ENCODE peak calls at places on chromosomes 16 and 17, in four cellular contexts. One of them, this sample, is unnamed.

GRCh38 chr17:57256708-57257112 is 387 bp downstream of the MSI2 start:
- DNase-seq in left lung: peak; percentile 37
- DNase-seq in Peyer's patch: no peak
- DNase-seq in adrenal gland: peak; percentile 62
- DNase-seq in this sample: no peak

GRCh38 chr17:79630821-79631639 is 20.2 kb upstream of the RBFOX3 start:
- DNase-seq in adrenal gland: no peak
- DNase-seq in left lung: peak; percentile 22
- DNase-seq in Peyer's patch: peak; percentile 26
- DNase-seq in this sample: no peak

GRCh38 chr16:22186517-22186916 is 19.6 kb upstream of the EEF2K start:
- DNase-seq in Peyer's patch: no peak
- DNase-seq in left lung: no peak
- DNase-seq in adrenal gland: no peak
- DNase-seq in this sample: no peak

GRCh38 chr17:77504652-77505459 is 364.1 kb downstream of the SEC14L1 start:
- DNase-seq in adrenal gland: no peak
- DNase-seq in Peyer's patch: no peak
- DNase-seq in left lung: no peak
- DNase-seq in this sample: no peak

GRCh38 chr16:25045696-25046381 is 30.7 kb upstream of the ARHGAP17 start:
- DNase-seq in adrenal gland: no peak
- DNase-seq in Peyer's patch: no peak
- DNase-seq in left lung: no peak
- DNase-seq in this sample: no peak

GRCh38 chr17:1949754-1950153 is 75.4 kb downstream of the RTN4RL1 start:
- DNase-seq in adrenal gland: no peak
- DNase-seq in left lung: no peak
- DNase-seq in Peyer's patch: no peak
- DNase-seq in this sample: no peak

GRCh38 chr16:23504453-23505179 is 5.7 kb downstream of the GGA2 start:
- DNase-seq in left lung: peak; percentile 80
- DNase-seq in Peyer's patch: no peak
- DNase-seq in adrenal gland: peak; percentile 72
- DNase-seq in this sample: peak; percentile 54

GRCh38 chr16:48525201-48526057 is 84.6 kb downstream of the N4BP1 start:
- DNase-seq in adrenal gland: no peak
- DNase-seq in Peyer's patch: no peak
- DNase-seq in left lung: peak; percentile 26
- DNase-seq in this sample: no peak

GRCh38 chr17:39729280-39729851 is 966 bp downstream of the MIEN1 start:
- DNase-seq in adrenal gland: no peak
- DNase-seq in Peyer's patch: no peak
- DNase-seq in left lung: no peak
- DNase-seq in this sample: no peak

GRCh38 chr16:84597518-84598390 is 20.1 kb downstream of the COTL1 start:
- DNase-seq in adrenal gland: no peak
- DNase-seq in Peyer's patch: no peak
- DNase-seq in left lung: peak; percentile 56
- DNase-seq in this sample: no peak

GRCh38 chr16:6602401-6602800 is 730.2 kb upstream of the RBFOX1 start:
- DNase-seq in Peyer's patch: no peak
- DNase-seq in adrenal gland: no peak
- DNase-seq in left lung: no peak
- DNase-seq in this sample: no peak

GRCh38 chr17:40358323-40359038 is 6.1 kb downstream of the GJD3 start:
- DNase-seq in adrenal gland: peak; percentile 95
- DNase-seq in Peyer's patch: peak; percentile 91
- DNase-seq in left lung: peak; percentile 89
- DNase-seq in this sample: peak; percentile 67

GRCh38 chr16:67296422-67296821 is 17.1 kb downstream of the PLEKHG4 start:
- DNase-seq in left lung: no peak
- DNase-seq in Peyer's patch: no peak
- DNase-seq in adrenal gland: no peak
- DNase-seq in this sample: no peak

GRCh38 chr17:35735036-35735805 is 3.8 kb downstream of the RASL10B start:
- DNase-seq in Peyer's patch: no peak
- DNase-seq in adrenal gland: no peak
- DNase-seq in left lung: no peak
- DNase-seq in this sample: no peak

GRCh38 chr16:85301171-85301690 is 189.0 kb upstream of the CIBAR2 start:
- DNase-seq in left lung: no peak
- DNase-seq in Peyer's patch: no peak
- DNase-seq in adrenal gland: no peak
- DNase-seq in this sample: no peak

GRCh38 chr17:74776990-74777389 is 845 bp upstream of the NAT9 start:
- DNase-seq in adrenal gland: no peak
- DNase-seq in left lung: no peak
- DNase-seq in Peyer's patch: no peak
- DNase-seq in this sample: no peak

GRCh38 chr17:19376799-19377198 is 1.5 kb upstream of the MAPK7 start:
- DNase-seq in left lung: peak; percentile 15
- DNase-seq in adrenal gland: peak; percentile 20
- DNase-seq in Peyer's patch: no peak
- DNase-seq in this sample: no peak

GRCh38 chr16:9380221-9380620 is 288.8 kb downstream of the HAPSTR1 start:
- DNase-seq in left lung: no peak
- DNase-seq in Peyer's patch: no peak
- DNase-seq in adrenal gland: no peak
- DNase-seq in this sample: no peak

GRCh38 chr16:76665571-76666275 is 388.5 kb downstream of the CNTNAP4 start:
- DNase-seq in left lung: no peak
- DNase-seq in adrenal gland: no peak
- DNase-seq in Peyer's patch: no peak
- DNase-seq in this sample: no peak

GRCh38 chr17:12078791-12079190 is 58.1 kb downstream of the MAP2K4 start:
- DNase-seq in Peyer's patch: no peak
- DNase-seq in left lung: no peak
- DNase-seq in adrenal gland: no peak
- DNase-seq in this sample: peak; percentile 24

DNA sequence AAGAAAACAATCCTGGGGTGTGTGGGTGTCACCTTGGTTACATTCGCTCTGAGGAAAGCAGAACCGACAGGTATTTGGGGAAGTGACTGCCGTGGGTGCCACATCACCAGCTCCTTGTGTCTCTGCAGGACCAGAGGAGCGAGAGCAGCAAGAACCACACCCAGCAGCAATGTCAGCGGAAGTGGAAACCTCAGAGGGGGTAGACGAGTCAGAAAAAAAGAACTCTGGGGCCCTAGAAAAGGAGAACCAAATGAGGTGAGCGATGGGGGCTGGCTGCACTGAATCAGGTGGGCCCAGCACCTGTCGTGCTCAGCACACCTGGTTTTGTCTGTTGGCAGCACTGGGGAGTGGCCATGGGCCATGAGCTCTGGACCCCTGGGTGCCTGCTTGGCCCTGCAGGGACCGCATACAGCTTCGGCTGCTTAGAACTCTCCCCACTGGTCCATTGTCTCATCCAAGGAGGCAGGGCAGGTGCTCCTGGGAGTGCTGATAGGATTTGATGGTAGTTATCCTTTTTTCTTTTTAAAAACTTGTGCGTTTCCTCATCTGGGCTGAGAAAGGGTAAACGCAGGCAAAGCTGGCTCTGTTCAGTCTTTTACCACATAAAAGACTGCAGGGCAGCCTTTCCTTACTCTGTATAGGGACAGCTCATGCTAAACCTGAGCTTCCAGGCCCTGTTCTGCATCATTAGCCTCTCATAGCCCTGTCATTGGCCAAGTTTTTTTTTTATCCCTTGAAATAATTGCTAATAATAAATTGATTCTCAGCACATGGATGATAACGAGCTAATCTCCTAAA is 29.4 kb downstream of the HMOX2 start:
- DNase-seq in adrenal gland: no peak
- DNase-seq in Peyer's patch: no peak
- DNase-seq in left lung: peak; percentile 72
- DNase-seq in this sample: no peak
- H3K27ac ChIP-seq in adrenal gland: no peak overlapping the region
- H3K27ac ChIP-seq in Peyer's patch: peak overlapping the region; percentile 82
- H3K27ac ChIP-seq in left lung: peak overlapping the region; percentile 79
- H3K27ac ChIP-seq in this sample: no peak overlapping the region

GRCh38 chr16:35150805-35151312 is 1691.4 kb downstream of the TP53TG3F start:
- DNase-seq in adrenal gland: no peak
- DNase-seq in left lung: no peak
- DNase-seq in Peyer's patch: no peak
- DNase-seq in this sample: no peak

GRCh38 chr16:35149550-35149949 is 1690.1 kb downstream of the TP53TG3F start:
- DNase-seq in Peyer's patch: no peak
- DNase-seq in adrenal gland: no peak
- DNase-seq in left lung: no peak
- DNase-seq in this sample: no peak

GRCh38 chr16:35148748-35149147 is 1689.3 kb downstream of the TP53TG3F start:
- DNase-seq in Peyer's patch: no peak
- DNase-seq in adrenal gland: no peak
- DNase-seq in left lung: no peak
- DNase-seq in this sample: no peak

GRCh38 chr16:35154627-35155026 is 1695.2 kb downstream of the TP53TG3F start:
- DNase-seq in Peyer's patch: no peak
- DNase-seq in left lung: no peak
- DNase-seq in adrenal gland: no peak
- DNase-seq in this sample: no peak

DNA sequence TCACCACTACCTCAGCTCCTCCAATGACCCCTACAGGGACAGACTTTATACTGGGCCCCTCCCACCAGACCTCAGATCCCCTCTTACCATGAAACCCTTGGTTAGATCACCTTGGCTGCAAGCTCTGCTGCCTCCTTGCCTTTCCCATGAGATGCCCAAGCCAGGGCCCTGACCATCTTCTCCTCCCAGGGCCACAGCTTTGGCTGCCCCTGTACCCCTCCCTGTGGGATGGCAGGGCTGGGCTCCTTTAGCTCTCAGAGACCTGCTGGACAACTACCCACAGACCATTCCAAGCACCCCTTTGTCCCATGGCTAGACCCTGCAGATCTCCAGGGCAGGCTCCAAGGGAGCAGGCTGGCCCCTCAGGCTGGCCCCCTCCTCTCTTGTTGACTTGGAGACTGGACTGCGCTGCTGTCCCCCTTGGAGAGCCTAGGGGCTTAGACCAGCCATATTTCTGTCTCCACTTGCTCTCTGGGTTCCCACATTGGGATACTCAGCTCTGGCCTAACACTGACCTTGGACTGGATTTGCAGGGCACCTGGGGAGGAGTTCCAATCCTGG is 1692.7 kb downstream of the TP53TG3F start:
- DNase-seq in Peyer's patch: no peak
- DNase-seq in adrenal gland: no peak
- DNase-seq in left lung: no peak
- DNase-seq in this sample: no peak
- H3K9me3 ChIP-seq in Peyer's patch: no peaks in the 10 kb centered on the region
- H3K9me3 ChIP-seq in adrenal gland: no peaks in the 10 kb centered on the region
- H3K9me3 ChIP-seq in left lung: no peaks in the 10 kb centered on the region
- H3K9me3 ChIP-seq in this sample: peaks cover 63% of the 10 kb centered on the region

GRCh38 chr17:61251939-61252865 is 147.4 kb upstream of the TBX2 start:
- DNase-seq in left lung: peak; percentile 94
- DNase-seq in Peyer's patch: peak; percentile 76
- DNase-seq in adrenal gland: peak; percentile 94
- DNase-seq in this sample: peak; percentile 99

GRCh38 chr17:61250335-61250890 is 149.2 kb upstream of the TBX2 start:
- DNase-seq in adrenal gland: no peak
- DNase-seq in Peyer's patch: no peak
- DNase-seq in left lung: no peak
- DNase-seq in this sample: no peak

GRCh38 chr17:61247438-61247837 is 152.2 kb upstream of the TBX2 start:
- DNase-seq in Peyer's patch: no peak
- DNase-seq in left lung: no peak
- DNase-seq in adrenal gland: no peak
- DNase-seq in this sample: no peak

GRCh38 chr17:61248399-61248798 is 151.2 kb upstream of the TBX2 start:
- DNase-seq in adrenal gland: peak; percentile 26
- DNase-seq in left lung: no peak
- DNase-seq in Peyer's patch: no peak
- DNase-seq in this sample: no peak

DNA sequence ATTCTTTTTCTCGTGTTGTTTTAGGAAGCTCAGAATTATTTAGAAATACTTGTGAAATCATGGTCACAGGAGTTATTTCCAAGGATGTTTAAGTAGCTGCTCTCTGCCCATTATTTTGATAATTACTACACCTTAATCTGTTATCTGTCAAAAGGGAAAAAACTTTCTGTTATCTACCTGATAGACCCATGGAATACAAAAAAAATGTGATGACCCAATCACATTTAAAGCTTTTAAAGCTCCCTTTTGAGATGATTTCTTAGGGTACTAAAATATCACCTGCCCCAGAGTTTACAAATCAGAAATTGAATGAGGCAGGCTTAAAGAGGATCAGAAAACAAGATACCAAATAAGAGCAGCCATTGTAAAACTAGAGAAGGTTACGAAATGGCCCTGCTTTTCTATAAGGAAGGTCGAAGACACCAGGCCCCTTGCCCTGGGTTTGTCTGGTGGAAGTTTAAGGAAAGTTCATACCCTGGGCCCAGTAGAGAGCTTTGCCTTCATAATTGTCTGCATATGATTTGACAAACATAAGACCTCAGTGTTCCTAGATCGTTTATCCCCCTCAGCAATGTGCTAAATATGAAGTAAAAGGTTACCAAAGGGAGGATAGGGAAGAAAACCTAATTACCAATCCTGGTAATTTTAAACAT is 149.9 kb upstream of the TBX2 start:
- DNase-seq in Peyer's patch: no peak
- DNase-seq in left lung: no peak
- DNase-seq in adrenal gland: no peak
- DNase-seq in this sample: no peak
- TF ChIP-seq CTCF in Peyer's patch: no peak
- TF ChIP-seq CTCF in left lung: no peak
- TF ChIP-seq CTCF in adrenal gland: no peak
- TF ChIP-seq CTCF in this sample: no peak

GRCh38 chr17:8628172-8628571 is 2.4 kb downstream of the MYH10 start:
- DNase-seq in adrenal gland: no peak
- DNase-seq in left lung: no peak
- DNase-seq in Peyer's patch: no peak
- DNase-seq in this sample: no peak

GRCh38 chr17:8630802-8631553 is 453 bp upstream of the MYH10 start:
- DNase-seq in left lung: peak; percentile 99
- DNase-seq in Peyer's patch: peak; percentile 91
- DNase-seq in adrenal gland: peak; percentile 98
- DNase-seq in this sample: peak; percentile 100

GRCh38 chr17:8630227-8630801 is at the start of gene MYH10:
- DNase-seq in adrenal gland: peak; percentile 29
- DNase-seq in left lung: no peak
- DNase-seq in Peyer's patch: peak; percentile 48
- DNase-seq in this sample: no peak

GRCh38 chr17:8629371-8630226 is 926 bp downstream of the MYH10 start:
- DNase-seq in adrenal gland: peak; percentile 43
- DNase-seq in Peyer's patch: peak; percentile 50
- DNase-seq in left lung: no peak
- DNase-seq in this sample: no peak

DNA sequence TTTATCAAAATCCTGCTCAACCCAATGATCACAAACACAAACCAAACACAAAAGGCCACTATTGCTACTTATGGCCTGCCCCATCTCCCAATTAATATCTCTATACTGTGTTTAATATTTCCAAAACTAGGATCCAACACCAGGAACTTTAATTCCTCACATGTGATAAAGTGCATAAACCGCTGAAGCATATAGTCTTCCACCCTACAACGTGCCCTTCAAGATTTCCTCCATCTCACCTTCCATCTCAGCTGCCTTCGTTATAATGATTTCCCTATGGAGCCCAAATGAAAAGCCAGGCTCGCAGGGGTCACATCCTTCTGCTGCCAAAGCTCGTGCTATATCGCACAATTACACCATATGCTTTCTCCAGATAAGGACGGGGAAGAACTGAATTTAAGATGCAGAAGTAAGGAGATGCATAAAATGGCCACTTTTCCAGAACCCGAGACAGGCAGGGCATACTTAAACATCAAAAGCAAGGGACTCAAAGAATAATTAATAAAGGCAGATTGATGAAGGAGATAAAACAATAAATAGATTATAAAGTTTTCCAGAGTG is 1.8 kb downstream of the MYH10 start:
- DNase-seq in Peyer's patch: no peak
- DNase-seq in adrenal gland: no peak
- DNase-seq in left lung: no peak
- DNase-seq in this sample: no peak
- H3K27ac ChIP-seq in Peyer's patch: no peak overlapping the region
- H3K27ac ChIP-seq in adrenal gland: no peak overlapping the region
- H3K27ac ChIP-seq in left lung: no peak overlapping the region
- H3K27ac ChIP-seq in this sample: no peak overlapping the region